ENCODE peak calls at places on chromosome 12, in five cellular contexts. Q is IMR-90, M is breast epithelium, F is OCI-LY7, Z is ovary. K is an unnamed sample.

GRCh38 chr12:113961921-113962710 is 4.0 kb downstream of the RBM19 start:
- DNase-seq in Q (peak; percentile 72), M (no peak), F (no peak), Z (no peak), K (peak; percentile 24)

GRCh38 chr12:130752692-130753230 is 36.7 kb upstream of the RIMBP2 start:
- DNase-seq in Q (no peak), M (no peak), F (no peak), Z (no peak), K (no peak)

GRCh38 chr12:111275308-111275707 is 93.6 kb downstream of the PHETA1 start:
- DNase-seq in Q (no peak), M (no peak), F (no peak), Z (no peak), K (no peak)

GRCh38 chr12:30630378-30631285 is 65.0 kb downstream of the IPO8 start:
- DNase-seq in Q (no peak), M (no peak), F (no peak), Z (no peak), K (no peak)

GRCh38 chr12:20602671-20603402 is 92.3 kb upstream of the SLCO1C1 start:
- DNase-seq in Q (peak; percentile 88), M (no peak), F (no peak), Z (no peak), K (peak; percentile 66)

GRCh38 chr12:10749700-10750384 is 26.7 kb upstream of the YBX3 start:
- DNase-seq in Q (peak; percentile 97), M (peak; percentile 79), F (peak; percentile 87), Z (peak; percentile 65), K (peak; percentile 96)

GRCh38 chr12:85273411-85274075 is 6.5 kb upstream of the ALX1 start:
- DNase-seq in Q (no peak), M (no peak), F (no peak), Z (no peak), K (no peak)

GRCh38 chr12:55822228-55822627 is 4.4 kb downstream of the ORMDL2 start:
- DNase-seq in Q (no peak), M (no peak), F (no peak), Z (no peak), K (no peak)

GRCh38 chr12:118237908-118238307 is 102.0 kb downstream of the PEBP1 start:
- DNase-seq in Q (peak; percentile 72), M (no peak), F (no peak), Z (no peak), K (peak; percentile 67)

GRCh38 chr12:76299536-76300296 is 48.5 kb downstream of the BBS10 start:
- DNase-seq in Q (no peak), M (no peak), F (no peak), Z (no peak), K (no peak)

GRCh38 chr12:94832780-94833760 is 170.4 kb downstream of the NDUFA12 start:
- DNase-seq in Q (peak; percentile 1), M (no peak), F (no peak), Z (peak; percentile 60), K (no peak)

GRCh38 chr12:3317841-3318501 is 173.0 kb upstream of the PRMT8 start:
- DNase-seq in Q (no peak), M (no peak), F (no peak), Z (no peak), K (no peak)

GRCh38 chr12:106345739-106346138 is 11.8 kb upstream of the POLR3B start:
- DNase-seq in Q (peak; percentile 40), M (no peak), F (peak; percentile 21), Z (no peak), K (peak; percentile 56)

GRCh38 chr12:75591628-75592027 is 80.2 kb upstream of the KRR1 start:
- DNase-seq in Q (peak; percentile 34), M (no peak), F (no peak), Z (no peak), K (no peak)

GRCh38 chr12:103632554-103633216 is 45.6 kb downstream of the STAB2 start:
- DNase-seq in Q (peak; percentile 33), M (peak; percentile 19), F (peak; percentile 70), Z (no peak), K (peak; percentile 39)

GRCh38 chr12:132596016-132596415 is 14.4 kb downstream of the LRCOL1 start:
- DNase-seq in Q (peak; percentile 55), M (no peak), F (no peak), Z (no peak), K (peak; percentile 65)

GRCh38 chr12:84805474-84805858 is 107.1 kb downstream of the SLC6A15 start:
- DNase-seq in Q (no peak), M (no peak), F (no peak), Z (no peak), K (no peak)

GRCh38 chr12:115617391-115617790 is 660.1 kb downstream of the MED13L start:
- DNase-seq in Q (no peak), M (no peak), F (no peak), Z (no peak), K (no peak)

GRCh38 chr12:43957732-43958131 is 121.9 kb downstream of the TMEM117 start:
- DNase-seq in Q (peak; percentile 67), M (no peak), F (peak; percentile 46), Z (no peak), K (peak; percentile 60)

GRCh38 chr12:17809206-17809605 is 280.8 kb downstream of the RERGL start:
- DNase-seq in Q (no peak), M (no peak), F (no peak), Z (no peak), K (no peak)
- TF ChIP-seq CTCF in Q (no peak), M (no peak), F (peak; percentile 57), Z (no peak), K (no peak)

GRCh38 chr12:47902131-47902639 is 2.6 kb downstream of the VDR start:
- DNase-seq in Q (no peak), M (no peak), F (no peak), Z (no peak), K (no peak)

GRCh38 chr12:47904647-47905312 is at the start of gene VDR:
- DNase-seq in Q (peak; percentile 65), M (peak; percentile 85), F (peak; percentile 69), Z (peak; percentile 80), K (peak; percentile 61)

GRCh38 chr12:47901285-47902093 is 3.3 kb downstream of the VDR start:
- DNase-seq in Q (no peak), M (no peak), F (no peak), Z (no peak), K (no peak)

GRCh38 chr12:47903927-47904646 is 707 bp downstream of the VDR start:
- DNase-seq in Q (peak; percentile 82), M (peak; percentile 65), F (no peak), Z (no peak), K (peak; percentile 70)

DNA sequence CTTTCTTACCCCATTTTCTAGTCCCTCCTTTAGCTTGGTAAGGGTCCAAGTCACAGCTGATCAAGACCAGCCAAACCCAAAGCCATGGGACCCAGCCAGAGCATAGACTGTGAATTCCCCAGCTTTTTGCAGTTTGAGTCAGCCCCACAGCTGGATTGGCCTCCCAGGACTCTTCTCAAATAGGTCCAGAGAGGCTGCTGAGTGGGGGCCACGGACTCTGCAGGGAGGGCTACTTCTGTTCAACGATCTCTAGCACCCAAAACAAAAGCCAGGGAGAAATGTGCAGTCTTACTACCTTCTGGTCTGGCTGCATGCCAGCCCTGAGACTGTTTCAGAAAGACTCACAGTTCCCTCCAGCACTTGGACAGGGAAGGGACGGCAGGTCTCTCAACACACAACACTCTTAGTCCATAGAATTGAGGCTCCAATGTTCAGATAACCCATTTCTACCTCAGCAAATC is 1.6 kb downstream of the VDR start:
- DNase-seq in Q (peak; percentile 76), M (no peak), F (no peak), Z (no peak), K (peak; percentile 38)
- H3K4me3 ChIP-seq in Q (no peak overlapping the region), M (peak overlapping the region; percentile 76), F (no peak overlapping the region), Z (no peak overlapping the region), K (peak overlapping the region; percentile 82)

GRCh38 chr12:50642755-50643154 is 121.1 kb upstream of the ATF1 start:
- DNase-seq in Q (no peak), M (peak; percentile 34), F (no peak), Z (no peak), K (no peak)
- H3K27ac ChIP-seq in Q (no peak overlapping the region), M (no peak overlapping the region), F (no peak overlapping the region), Z (no peak overlapping the region), K (peak overlapping the region; percentile 87)

DNA sequence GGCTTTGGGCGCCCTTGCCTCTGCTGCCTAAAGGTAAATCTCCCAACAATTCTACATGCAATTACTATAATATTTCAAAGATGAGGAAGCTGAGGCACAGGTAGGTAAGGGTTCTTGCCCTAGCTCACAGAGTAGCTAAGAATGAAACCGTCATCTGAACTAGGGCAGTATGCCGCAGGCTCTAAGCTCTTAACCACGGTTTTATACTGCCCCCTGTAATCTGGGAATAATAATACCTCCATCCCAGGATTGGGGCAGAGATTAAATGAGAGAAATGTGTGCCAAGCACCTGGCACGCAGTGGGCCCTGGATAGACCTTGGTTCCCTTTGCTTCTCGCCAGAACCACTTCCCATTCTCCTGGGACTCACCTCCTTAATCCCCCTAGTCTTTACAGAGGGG is 1.5 kb upstream of the HRK start:
- DNase-seq in Q (peak; percentile 61), M (no peak), F (peak; percentile 75), Z (no peak), K (peak; percentile 22)
- TF ChIP-seq CTCF in Q (peak; percentile 60), M (no peak), F (peak; percentile 71), Z (no peak), K (peak; percentile 51)

K was measured in brain microvascular endothelial cell.